ENCODE peak calls at places on chromosomes 5 and 9, in eight cellular contexts. N, L, D, P, W, M, K and Z are unnamed samples. For H3K27me3, the result is how much of the 10 kb centered on the place peaks cover.

GRCh38 chr9:22165144-22165543 is 156.0 kb upstream of the CDKN2B start:
- DNase-seq in K (peak), D (no peak), P (no peak), L (peak), M (no peak), N (no peak), W (no peak), Z (no peak)

GRCh38 chr5:60896991-60897390 is 47.9 kb downstream of the ERCC8 start:
- DNase-seq in D (no peak), P (no peak), L (no peak), N (no peak), K (no peak), M (no peak), W (no peak), Z (no peak)

GRCh38 chr9:131500939-131501541 is 1.7 kb upstream of the POMT1 start:
- DNase-seq in K (peak), N (peak), M (no peak), W (no peak), L (peak), P (no peak), D (no peak), Z (peak)

GRCh38 chr5:137891849-137892248 is 2.6 kb downstream of the PKD2L2 start:
- DNase-seq in L (no peak), P (no peak), D (no peak), M (no peak), N (no peak), W (no peak), K (no peak), Z (no peak)

GRCh38 chr5:151019331-151019730 is 1.1 kb upstream of the GPX3 start:
- DNase-seq in N (no peak), P (no peak), D (no peak), K (no peak), W (no peak), M (no peak), L (no peak), Z (no peak)

GRCh38 chr5:53749611-53750010 is 189.2 kb downstream of the NDUFS4 start:
- DNase-seq in N (no peak), K (peak), M (no peak), D (no peak), L (no peak), P (no peak), W (no peak), Z (no peak)

GRCh38 chr5:139263431-139263975 is 30.0 kb upstream of the MATR3 start:
- DNase-seq in L (no peak), K (no peak), D (no peak), M (no peak), P (no peak), W (no peak), N (no peak), Z (no peak)

GRCh38 chr9:108783318-108784127 is 72.3 kb downstream of the ACTL7B start:
- DNase-seq in W (no peak), D (no peak), L (no peak), P (no peak), N (no peak), K (no peak), M (no peak), Z (no peak)

GRCh38 chr9:3043369-3043768 is 199.5 kb upstream of the PUM3 start:
- DNase-seq in N (no peak), D (no peak), L (no peak), K (peak), M (no peak), P (no peak), W (no peak), Z (no peak)

DNA sequence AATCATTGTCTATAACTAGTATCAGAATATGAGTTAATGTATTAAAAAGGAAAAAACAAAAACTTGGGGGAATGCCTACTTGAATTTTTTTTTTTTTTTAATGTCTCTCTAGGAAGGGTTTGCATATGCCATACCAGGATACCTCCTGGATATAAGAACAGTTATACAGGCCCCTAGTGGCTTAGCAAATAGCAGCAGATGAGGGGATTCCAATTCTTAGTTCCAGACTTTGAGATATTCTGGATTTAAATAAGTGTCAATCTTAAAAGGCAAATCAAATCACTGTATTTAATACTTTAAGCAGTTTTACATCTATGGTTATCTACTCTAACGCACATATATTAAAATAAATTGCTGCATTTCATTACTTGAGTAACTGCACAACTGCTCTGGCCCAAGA is 1055.5 kb upstream of the DMAC1 start:
- DNase-seq in L (no peak), D (peak), N (no peak), K (no peak), M (peak), P (no peak), W (no peak), Z (peak)
- TF ChIP-seq CTCF in L (no peak), D (peak), N (peak), K (no peak), M (peak), P (no peak), W (peak), Z (peak)

GRCh38 chr9:130073373-130073772 is 19.7 kb downstream of the GPR107 start:
- DNase-seq in M (no peak), K (peak), L (no peak), P (no peak), N (no peak), D (no peak), W (no peak), Z (no peak)
- H3K4me3 ChIP-seq in M (no peak), K (no peak), L (no peak), P (no peak), N (no peak), D (no peak), W (no peak), Z (no peak)

GRCh38 chr5:88690619-88691560 is 192.1 kb downstream of the MEF2C start:
- DNase-seq in W (peak), D (peak), L (peak), M (peak), N (peak), K (peak), P (peak), Z (no peak)
- H3K27me3 ChIP-seq in W (half or more), D (half or more), L (under half), M (half or more), N (under half), K (half or more), P (half or more), Z (half or more)

GRCh38 chr9:33249983-33250382 is 10.0 kb downstream of the SPINK4 start:
- DNase-seq in D (no peak), K (no peak), N (no peak), L (no peak), W (no peak), P (no peak), M (no peak), Z (no peak)
- TF ChIP-seq CTCF in D (no peak), K (no peak), N (no peak), L (no peak), W (no peak), P (no peak), M (no peak), Z (no peak)

DNA sequence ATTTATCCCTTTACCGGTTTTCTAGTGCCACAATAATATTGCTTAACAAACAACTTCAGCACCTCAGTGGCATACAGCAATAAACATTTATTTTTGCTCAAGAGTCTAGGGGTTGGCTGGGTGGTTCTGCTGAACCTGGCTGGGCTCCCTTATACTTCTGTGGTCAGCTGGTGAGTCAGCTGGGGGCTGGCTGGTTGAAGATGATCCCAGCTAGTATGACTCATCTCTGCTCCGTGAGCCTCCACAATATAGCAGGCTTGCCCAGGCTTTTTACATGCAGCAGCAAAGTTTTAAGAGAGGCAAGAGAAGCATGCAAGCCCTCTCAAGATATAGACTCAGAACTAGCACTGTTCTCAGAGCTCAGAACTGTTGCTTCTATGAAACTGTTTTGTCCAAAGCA is 523.5 kb upstream of the CLINT1 start:
- DNase-seq in P (peak), K (peak), W (peak), N (peak), L (peak), D (no peak), M (peak), Z (peak)
- H3K4me3 ChIP-seq in P (no peak), K (no peak), W (no peak), N (no peak), L (no peak), D (no peak), M (no peak), Z (no peak)

GRCh38 chr9:69815313-69815712 is 5.3 kb upstream of the CFAP95 start:
- DNase-seq in M (no peak), D (no peak), L (no peak), N (no peak), P (no peak), K (no peak), W (no peak), Z (no peak)
- H3K27me3 ChIP-seq in M (under half), D (under half), L (under half), N (under half), P (under half), K (under half), W (under half), Z (under half)

DNA sequence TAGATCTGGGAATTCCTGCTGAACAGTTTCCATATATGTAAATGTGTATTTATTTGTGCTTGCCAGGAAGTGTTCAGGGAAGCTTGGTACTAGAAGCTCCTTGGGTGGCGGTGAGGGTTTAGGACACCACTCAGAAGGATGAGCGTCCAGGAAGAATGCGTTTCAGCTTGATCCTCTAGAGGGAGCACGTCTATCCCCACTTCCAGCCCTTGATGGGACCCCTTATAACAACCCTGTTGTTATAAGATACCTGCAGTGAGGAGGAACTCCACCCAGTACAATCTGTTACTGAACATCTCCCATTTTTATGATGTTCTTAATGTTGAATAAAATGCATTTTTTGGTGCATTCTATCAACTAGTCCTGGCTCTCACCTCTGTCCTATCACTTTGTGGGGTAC is 88.9 kb downstream of the CYFIP2 start:
- DNase-seq in N (no peak), K (no peak), M (peak), W (no peak), P (no peak), D (peak), L (peak), Z (no peak)
- TF ChIP-seq CTCF in N (peak), K (peak), M (peak), W (no peak), P (no peak), D (peak), L (peak), Z (peak)